ENCODE peak calls at places on chromosome 2, in seven cellular contexts. E, H, J, C, K, I and V are unnamed samples.

GRCh38 chr2:15299904-15300528 is 261.1 kb downstream of the NBAS start:
- DNase-seq in E (no peak), H (no peak), J (no peak), C (no peak), K (no peak), I (no peak), V (no peak)

GRCh38 chr2:190599546-190600220 is 49.2 kb upstream of the NAB1 start:
- DNase-seq in E (no peak), H (no peak), J (no peak), C (no peak), K (no peak), I (no peak), V (no peak)

GRCh38 chr2:192741889-192742288 is 547.2 kb upstream of the TMEFF2 start:
- DNase-seq in E (no peak), H (peak), J (no peak), C (no peak), K (no peak), I (no peak), V (no peak)

GRCh38 chr2:128303911-128304310 is 14.8 kb downstream of the HS6ST1 start:
- DNase-seq in E (no peak), H (no peak), J (no peak), C (no peak), K (no peak), I (peak), V (no peak)

GRCh38 chr2:25410370-25410769 is 68.6 kb upstream of the DNMT3A start:
- DNase-seq in E (no peak), H (no peak), J (no peak), C (no peak), K (no peak), I (no peak), V (no peak)

GRCh38 chr2:73997813-73998212 is 13.1 kb downstream of the TET3 start:
- DNase-seq in E (no peak), H (no peak), J (no peak), C (no peak), K (no peak), I (no peak), V (no peak)

GRCh38 chr2:185201063-185201462 is 537.5 kb upstream of the FSIP2 start:
- DNase-seq in E (no peak), H (no peak), J (no peak), C (no peak), K (no peak), I (no peak), V (no peak)

GRCh38 chr2:28445448-28446258 is 50.2 kb upstream of the PLB1 start:
- DNase-seq in E (no peak), H (no peak), J (peak), C (peak), K (peak), I (peak), V (no peak)

GRCh38 chr2:70494283-70494886 is 59.2 kb downstream of the TGFA start:
- DNase-seq in E (no peak), H (no peak), J (no peak), C (no peak), K (no peak), I (no peak), V (no peak)

GRCh38 chr2:160501370-160501769 is 7.8 kb upstream of the RBMS1 start:
- DNase-seq in E (no peak), H (no peak), J (no peak), C (no peak), K (no peak), I (no peak), V (no peak)

GRCh38 chr2:75527676-75528075 is 33.1 kb downstream of the EVA1A start:
- DNase-seq in E (no peak), H (no peak), J (no peak), C (no peak), K (no peak), I (no peak), V (no peak)

GRCh38 chr2:197073270-197073669 is 146.8 kb upstream of the PGAP1 start:
- DNase-seq in E (no peak), H (no peak), J (no peak), C (no peak), K (no peak), I (no peak), V (no peak)

GRCh38 chr2:112199188-112199587 is 55.7 kb downstream of the ZC3H8 start:
- DNase-seq in E (no peak), H (no peak), J (no peak), C (no peak), K (no peak), I (no peak), V (no peak)

GRCh38 chr2:233915133-233915532 is 2.0 kb upstream of the TRPM8 start:
- DNase-seq in E (peak), H (no peak), J (no peak), C (no peak), K (no peak), I (no peak), V (no peak)

GRCh38 chr2:7037340-7038333 is 120.4 kb downstream of the RNF144A start:
- DNase-seq in E (peak), H (peak), J (no peak), C (peak), K (peak), I (peak), V (peak)

GRCh38 chr2:1843646-1844045 is 99.3 kb upstream of the PXDN start:
- DNase-seq in E (no peak), H (no peak), J (no peak), C (no peak), K (no peak), I (no peak), V (no peak)

GRCh38 chr2:9745153-9745899 is 97.9 kb upstream of the TAF1B start:
- DNase-seq in E (no peak), H (no peak), J (no peak), C (no peak), K (no peak), I (no peak), V (no peak)

GRCh38 chr2:170747921-170748320 is 22.3 kb upstream of the ERICH2 start:
- DNase-seq in E (no peak), H (no peak), J (no peak), C (no peak), K (no peak), I (no peak), V (no peak)